ENCODE peak calls at places on chromosomes 1 and 21, in ten cellular contexts. G is stimulated activated CD4-positive, alpha-beta T cell treated with anti-CD3 and anti-CD28 coated beads, TNF-alpha, amount 100 ng/mL, for 48 hours; Y is kidney tubule cell; B is endodermal cell; D is LHCN-M2; R is WTC11; H is NCI-H1417 treated with DMSO at 0.1 percent for 48 hours; K is activated CD4-positive, alpha-beta T cell treated with anti-CD3 and anti-CD28 coated beads, Interleukin-2, amount 10 ng/mL, durations not matched to agents 7 days and 5 days; I is mucosa of descending colon; W is GM04504. S is an unnamed sample.

GRCh38 chr1:17207046-17207445 is 2.1 kb downstream of the PADI1 start:
- DNase-seq in G (no peak), Y (peak), B (no peak), D (no peak), R (no peak), H (no peak), K (no peak), I (no peak), W (no peak), S (no peak)

GRCh38 chr1:53272349-53272748 is 34.0 kb upstream of the MAGOH start:
- DNase-seq in G (no peak), Y (no peak), B (no peak), D (no peak), R (no peak), H (no peak), K (no peak), I (no peak), W (no peak), S (no peak)

GRCh38 chr1:202806845-202807366 is 1.3 kb downstream of the KDM5B start:
- DNase-seq in G (peak), Y (peak), B (peak), D (no peak), R (peak), H (no peak), K (peak), I (peak), W (no peak), S (peak)

GRCh38 chr21:17119466-17120297 is 393.2 kb upstream of the CXADR start:
- DNase-seq in G (no peak), Y (no peak), B (no peak), D (no peak), R (no peak), H (no peak), K (no peak), I (no peak), W (no peak), S (no peak)

GRCh38 chr1:241125297-241125696 is 231.7 kb downstream of the RGS7 start:
- DNase-seq in G (no peak), Y (no peak), B (no peak), D (no peak), R (no peak), H (no peak), K (no peak), I (no peak), W (no peak), S (no peak)

GRCh38 chr1:234899041-234899787 is 229.4 kb downstream of the TOMM20 start:
- DNase-seq in G (no peak), Y (peak), B (peak), D (peak), R (peak), H (peak), K (no peak), I (peak), W (peak), S (no peak)

GRCh38 chr1:169133801-169134558 is 27.5 kb downstream of the ATP1B1 start:
- DNase-seq in G (no peak), Y (no peak), B (no peak), D (no peak), R (no peak), H (no peak), K (no peak), I (no peak), W (no peak), S (no peak)

GRCh38 chr21:32587651-32588050 is 2.3 kb upstream of the TCP10L start:
- DNase-seq in G (no peak), Y (no peak), B (no peak), D (no peak), R (no peak), H (no peak), K (no peak), I (no peak), W (no peak), S (no peak)

GRCh38 chr21:41664881-41665765 is 101.7 kb downstream of the RIPK4 start:
- DNase-seq in G (no peak), Y (peak), B (no peak), D (peak), R (no peak), H (no peak), K (no peak), I (no peak), W (peak), S (peak)

GRCh38 chr1:198933506-198933905 is 294.7 kb downstream of the PTPRC start:
- DNase-seq in G (no peak), Y (no peak), B (no peak), D (no peak), R (no peak), H (no peak), K (no peak), I (no peak), W (no peak), S (no peak)

GRCh38 chr1:165364432-165365133 is 8.1 kb upstream of the LMX1A start:
- DNase-seq in G (no peak), Y (no peak), B (no peak), D (peak), R (no peak), H (no peak), K (no peak), I (no peak), W (no peak), S (no peak)

GRCh38 chr1:19309123-19309813 is 2.7 kb downstream of the AKR7A2 start:
- DNase-seq in G (no peak), Y (peak), B (no peak), D (peak), R (no peak), H (no peak), K (no peak), I (no peak), W (peak), S (no peak)

GRCh38 chr21:37006243-37006520 is 320 bp upstream of the RIPPLY3 start:
- DNase-seq in G (no peak), Y (no peak), B (peak), D (no peak), R (no peak), H (no peak), K (no peak), I (no peak), W (no peak), S (no peak)

GRCh38 chr1:30990594-30990993 is 74.9 kb downstream of the PUM1 start:
- DNase-seq in G (no peak), Y (no peak), B (no peak), D (no peak), R (no peak), H (no peak), K (no peak), I (no peak), W (no peak), S (no peak)

GRCh38 chr1:182111496-182111895 is 50.0 kb upstream of the ZNF648 start:
- DNase-seq in G (no peak), Y (no peak), B (no peak), D (no peak), R (no peak), H (no peak), K (no peak), I (peak), W (no peak), S (no peak)

GRCh38 chr1:3761296-3762010 is 9.2 kb downstream of the CCDC27 start:
- DNase-seq in G (no peak), Y (no peak), B (no peak), D (no peak), R (no peak), H (no peak), K (no peak), I (no peak), W (no peak), S (no peak)

GRCh38 chr1:224786533-224787249 is 142.8 kb upstream of the DNAH14 start:
- DNase-seq in G (no peak), Y (no peak), B (no peak), D (no peak), R (no peak), H (no peak), K (no peak), I (no peak), W (no peak), S (no peak)

GRCh38 chr21:26961704-26962103 is 5.2 kb downstream of the ADAMTS5 start:
- DNase-seq in G (no peak), Y (peak), B (peak), D (peak), R (peak), H (no peak), K (no peak), I (no peak), W (no peak), S (peak)

GRCh38 chr1:3531928-3532327 is 77.5 kb downstream of the ARHGEF16 start:
- DNase-seq in G (no peak), Y (no peak), B (peak), D (no peak), R (no peak), H (no peak), K (no peak), I (peak), W (no peak), S (no peak)

GRCh38 chr1:45444609-45445131 is 46.3 kb downstream of the TESK2 start:
- DNase-seq in G (no peak), Y (no peak), B (no peak), D (no peak), R (no peak), H (no peak), K (no peak), I (no peak), W (no peak), S (no peak)

GRCh38 chr1:112677501-112677900 is 3.0 kb downstream of the MOV10 start:
- DNase-seq in G (no peak), Y (no peak), B (no peak), D (no peak), R (no peak), H (no peak), K (no peak), I (no peak), W (no peak), S (no peak)

GRCh38 chr21:15063821-15064575 is 802 bp downstream of the NRIP1 start:
- DNase-seq in G (no peak), Y (peak), B (peak), D (peak), R (peak), H (no peak), K (no peak), I (peak), W (no peak), S (peak)